ENCODE peak calls at places on chromosomes 12 and 14, in six cellular contexts. G is A549, E is tibial nerve, A is transverse colon, L is body of pancreas, Y is breast epithelium. R is an unnamed sample. For H3K4me1, the result is how much of the 10 kb centered on the place peaks cover.

GRCh38 chr14:58368951-58369350 is 26.8 kb upstream of the TOMM20L start:
- DNase-seq in L (no peak), Y (no peak), G (no peak), A (no peak), E (no peak), R (no peak)

GRCh38 chr14:97625512-97625911 is 828.3 kb downstream of the VRK1 start:
- DNase-seq in G (no peak), Y (no peak), A (no peak), E (no peak), L (no peak), R (no peak)

GRCh38 chr14:76715102-76715926 is 46.0 kb upstream of the VASH1 start:
- DNase-seq in Y (no peak), L (no peak), G (no peak), A (no peak), E (no peak), R (no peak)

GRCh38 chr12:84701966-84702365 is 210.6 kb downstream of the SLC6A15 start:
- DNase-seq in E (no peak), L (no peak), A (no peak), G (no peak), Y (no peak), R (no peak)

GRCh38 chr14:74635831-74636230 is 23.8 kb upstream of the LTBP2 start:
- DNase-seq in L (no peak), E (no peak), A (no peak), Y (no peak), G (no peak), R (no peak)

GRCh38 chr12:121138284-121138683 is 5.6 kb downstream of the P2RX7 start:
- DNase-seq in A (no peak), G (no peak), E (no peak), Y (no peak), L (no peak), R (no peak)

GRCh38 chr12:110117948-110118685 is 6.0 kb upstream of the IFT81 start:
- DNase-seq in E (no peak), G (no peak), A (no peak), Y (no peak), L (no peak), R (no peak)

GRCh38 chr12:103538397-103538796 is 42.6 kb upstream of the C12orf42 start:
- DNase-seq in Y (no peak), L (no peak), E (no peak), G (no peak), A (no peak), R (no peak)

GRCh38 chr14:36847366-36847765 is 185.7 kb downstream of the PAX9 start:
- DNase-seq in A (no peak), E (no peak), Y (no peak), G (no peak), L (no peak), R (no peak)

GRCh38 chr12:18443768-18444437 is 182.6 kb downstream of the PIK3C2G start:
- DNase-seq in A (no peak), G (no peak), L (peak), E (no peak), Y (no peak), R (no peak)

GRCh38 chr14:50082784-50083466 is 33.4 kb downstream of the VCPKMT start:
- DNase-seq in E (no peak), A (peak), L (peak), G (no peak), Y (no peak), R (no peak)

GRCh38 chr12:123573870-123574269 is 10.5 kb upstream of the TMED2 start:
- DNase-seq in Y (no peak), G (no peak), L (no peak), A (no peak), E (no peak), R (no peak)

GRCh38 chr12:67415473-67415872 is 146.3 kb downstream of the CAND1 start:
- DNase-seq in A (no peak), Y (no peak), L (peak), G (no peak), E (peak), R (no peak)

GRCh38 chr12:47317182-47317915 is 237.6 kb upstream of the AMIGO2 start:
- DNase-seq in E (no peak), L (no peak), G (no peak), Y (no peak), A (no peak), R (no peak)

GRCh38 chr14:97196336-97196735 is 399.2 kb downstream of the VRK1 start:
- DNase-seq in A (no peak), Y (no peak), G (no peak), E (no peak), L (no peak), R (no peak)

GRCh38 chr12:47870175-47870781 is 34.5 kb downstream of the VDR start:
- DNase-seq in A (peak), G (peak), E (peak), L (no peak), Y (no peak), R (no peak)

GRCh38 chr14:95711476-95712176 is 2.3 kb downstream of the TCL1A start:
- DNase-seq in G (no peak), Y (no peak), E (no peak), A (no peak), L (no peak), R (no peak)

GRCh38 chr12:71663561-71664410 is at the start of the genes THAP2 and ZFC3H1:
- DNase-seq in E (peak), L (peak), Y (peak), G (peak), A (peak), R (peak)
- H3K4me1 ChIP-seq in E (under half), L (under half), Y (under half), G (under half), A (under half), R (under half)

DNA sequence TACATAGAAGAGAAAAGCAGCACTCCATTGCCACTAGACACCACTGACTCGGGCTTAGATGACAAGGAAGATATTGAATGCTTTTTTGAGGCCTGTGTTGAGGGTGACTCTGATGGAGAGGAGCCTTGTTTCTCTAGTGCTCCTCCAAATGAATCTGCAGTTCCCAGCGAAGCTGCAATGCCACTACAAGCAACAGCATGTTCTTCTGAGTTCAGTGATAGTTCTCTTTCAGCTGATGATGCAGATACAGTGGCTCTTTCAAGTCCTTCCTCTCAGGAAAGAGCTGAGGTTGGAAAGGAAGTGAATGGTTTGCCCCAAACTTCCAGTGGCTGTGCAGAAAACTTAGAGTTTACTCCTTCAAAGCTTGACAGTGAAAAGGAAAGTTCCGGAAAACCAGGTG is 114.5 kb upstream of the NPAS3 start:
- DNase-seq in Y (no peak), E (no peak), A (no peak), G (no peak), L (no peak), R (no peak)
- H3K27ac ChIP-seq in Y (no peak), E (no peak), A (no peak), G (no peak), L (no peak), R (no peak)

GRCh38 chr12:109084425-109084824 is 8.8 kb downstream of the ALKBH2 start:
- DNase-seq in E (no peak), A (no peak), Y (no peak), G (no peak), L (no peak), R (no peak)
- TF ChIP-seq POLR2A in E (no peak), A (no peak), Y (no peak), G (no peak), L (no peak), R (no peak)

GRCh38 chr12:112924986-112925385 is 13.3 kb upstream of the OAS3 start:
- DNase-seq in G (no peak), Y (no peak), L (no peak), E (no peak), A (no peak), R (no peak)
- H3K4me1 ChIP-seq in G (under half), Y (under half), L (under half), E (under half), A (under half), R (under half)

DNA sequence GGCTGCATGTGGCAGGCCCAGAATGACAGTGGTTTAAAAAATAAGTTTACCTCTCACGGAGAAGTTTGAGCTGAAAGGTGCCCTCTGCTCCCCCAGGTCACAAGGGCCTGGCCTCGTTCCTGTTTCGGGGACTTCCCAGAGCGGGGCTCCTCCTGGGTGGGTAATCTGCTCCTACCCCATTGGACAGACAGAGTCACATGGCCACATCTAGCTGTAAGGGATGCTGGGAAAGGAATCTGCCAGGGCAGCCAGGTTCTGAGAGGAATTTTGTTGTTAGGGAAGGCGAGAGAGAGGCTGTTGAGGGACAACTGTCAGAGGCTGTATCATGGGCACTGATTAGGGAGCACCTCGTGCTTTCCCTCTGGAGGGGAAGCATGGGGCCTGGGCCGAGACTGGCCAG is 24.0 kb upstream of the DIO3 start:
- DNase-seq in L (no peak), A (no peak), G (no peak), E (no peak), Y (no peak), R (no peak)
- H3K27ac ChIP-seq in L (no peak), A (no peak), G (no peak), E (no peak), Y (no peak), R (no peak)

GRCh38 chr12:91382081-91382543 is 199.5 kb upstream of the DCN start:
- DNase-seq in Y (peak), E (peak), G (peak), L (peak), A (peak), R (peak)
- TF ChIP-seq POLR2A in Y (no peak), E (no peak), G (no peak), L (no peak), A (no peak), R (no peak)